ENCODE peak calls at places on chromosomes 4 and X, in ten cellular contexts. U is RWPE2; N is right lobe of liver; F is AG09309; D is CD8-positive, alpha-beta T cell; R is dorsolateral prefrontal cortex; L is cardiac muscle cell; Z is colonic mucosa; Q is naive thymus-derived CD4-positive, alpha-beta T cell; S is aorta. Y is an unnamed sample.

GRCh38 chr4:153931804-153932203 is 142.9 kb upstream of the SFRP2 start:
- DNase-seq in U (no peak), N (no peak), F (peak; percentile 33), D (no peak), R (no peak), L (no peak), Z (no peak), Q (no peak), S (no peak), Y (no peak)

GRCh38 chr4:142365386-142365785 is 480.7 kb downstream of the INPP4B start:
- DNase-seq in U (no peak), N (no peak), F (no peak), D (no peak), R (no peak), L (no peak), Z (no peak), Q (no peak), S (no peak), Y (peak; percentile 42)

GRCh38 chrX:25524150-25524549 is 508.4 kb upstream of the ARX start:
- DNase-seq in U (no peak), N (peak; percentile 26), F (no peak), D (no peak), R (no peak), L (no peak), Z (no peak), Q (no peak), S (no peak), Y (no peak)

GRCh38 chr4:87409420-87409939 is 12.9 kb upstream of the NUDT9 start:
- DNase-seq in U (no peak), N (no peak), F (no peak), D (no peak), R (no peak), L (no peak), Z (peak; percentile 55), Q (no peak), S (no peak), Y (no peak)

GRCh38 chr4:45275862-45276261 is 549.5 kb upstream of the GNPDA2 start:
- DNase-seq in U (no peak), N (no peak), F (no peak), D (no peak), R (no peak), L (no peak), Z (no peak), Q (no peak), S (no peak), Y (no peak)

GRCh38 chr4:138252551-138252950 is 10.4 kb upstream of the SLC7A11 start:
- DNase-seq in U (no peak), N (no peak), F (no peak), D (no peak), R (no peak), L (no peak), Z (no peak), Q (no peak), S (no peak), Y (no peak)

GRCh38 chr4:108247511-108248088 is 78.9 kb upstream of the LEF1 start:
- DNase-seq in U (no peak), N (no peak), F (no peak), D (no peak), R (no peak), L (peak; percentile 92), Z (no peak), Q (no peak), S (no peak), Y (no peak)

GRCh38 chr4:122788935-122789334 is 37.7 kb upstream of the FGF2 start:
- DNase-seq in U (no peak), N (no peak), F (no peak), D (no peak), R (no peak), L (no peak), Z (no peak), Q (no peak), S (no peak), Y (no peak)

GRCh38 chr4:138696771-138697170 is 318.8 kb upstream of the NOCT start:
- DNase-seq in U (no peak), N (no peak), F (no peak), D (no peak), R (no peak), L (no peak), Z (no peak), Q (no peak), S (no peak), Y (no peak)

GRCh38 chr4:79015406-79015805 is 76.2 kb upstream of the PAQR3 start:
- DNase-seq in U (no peak), N (no peak), F (no peak), D (no peak), R (no peak), L (no peak), Z (no peak), Q (no peak), S (no peak), Y (no peak)

GRCh38 chr4:21888195-21888976 is 60.2 kb downstream of the KCNIP4 start:
- DNase-seq in U (no peak), N (no peak), F (peak; percentile 87), D (no peak), R (no peak), L (no peak), Z (no peak), Q (no peak), S (no peak), Y (peak; percentile 80)

GRCh38 chr4:63578383-63578782 is 830.9 kb downstream of the TECRL start:
- DNase-seq in U (no peak), N (no peak), F (no peak), D (no peak), R (no peak), L (no peak), Z (no peak), Q (no peak), S (no peak), Y (no peak)

GRCh38 chr4:107050525-107051135 is 14.5 kb upstream of the DKK2 start:
- DNase-seq in U (no peak), N (no peak), F (no peak), D (no peak), R (no peak), L (peak; percentile 23), Z (no peak), Q (no peak), S (no peak), Y (no peak)

GRCh38 chrX:131778269-131779218 is 234.7 kb downstream of the OR13H1 start:
- DNase-seq in U (no peak), N (peak; percentile 44), F (no peak), D (no peak), R (peak; percentile 74), L (no peak), Z (peak; percentile 88), Q (peak; percentile 85), S (peak; percentile 67), Y (peak; percentile 78)
- H3K4me3 ChIP-seq in U (no peak overlapping the region), N (peak overlapping the region; percentile 62), F (peak overlapping the region; percentile 61), D (no peak overlapping the region), R (peak overlapping the region; percentile 50), L (no peak overlapping the region), Z (peak overlapping the region; percentile 47), Q (no peak overlapping the region), S (no peak overlapping the region), Y (peak overlapping the region; percentile 33)

GRCh38 chr4:26330186-26330787 is 9.5 kb downstream of the RBPJ start:
- DNase-seq in U (no peak), N (no peak), F (no peak), D (no peak), R (no peak), L (peak; percentile 69), Z (peak; percentile 25), Q (peak; percentile 50), S (no peak), Y (peak; percentile 55)
- H3K4me3 ChIP-seq in U (no peak overlapping the region), N (no peak overlapping the region), F (no peak overlapping the region), D (no peak overlapping the region), R (peak overlapping the region; percentile 15), L (no peak overlapping the region), Z (no peak overlapping the region), Q (no peak overlapping the region), S (no peak overlapping the region), Y (no peak overlapping the region)

GRCh38 chr4:8033776-8034528 is 94.3 kb upstream of the AFAP1 start:
- DNase-seq in U (no peak), N (no peak), F (no peak), D (no peak), R (no peak), L (no peak), Z (no peak), Q (no peak), S (no peak), Y (no peak)
- H3K4me3 ChIP-seq in U (no peak overlapping the region), N (no peak overlapping the region), F (no peak overlapping the region), D (no peak overlapping the region), R (no peak overlapping the region), L (no peak overlapping the region), Z (no peak overlapping the region), Q (no peak overlapping the region), S (no peak overlapping the region), Y (no peak overlapping the region)

GRCh38 chrX:57286507-57287251 is at the start of gene FAAH2:
- DNase-seq in U (peak; percentile 62), N (peak; percentile 67), F (no peak), D (peak; percentile 18), R (no peak), L (peak; percentile 10), Z (peak; percentile 77), Q (peak; percentile 84), S (no peak), Y (no peak)
- H3K4me3 ChIP-seq in U (peak within 1 kb of the TSS; percentile 42), N (peak within 1 kb of the TSS; percentile 54), F (no peak within 1 kb of the TSS), D (peak within 1 kb of the TSS; percentile 61), R (peak within 1 kb of the TSS; percentile 5), L (peak within 1 kb of the TSS; percentile 33), Z (peak within 1 kb of the TSS; percentile 24), Q (peak within 1 kb of the TSS; percentile 82), S (no peak within 1 kb of the TSS), Y (no peak within 1 kb of the TSS)

GRCh38 chr4:185122681-185123345 is 20.3 kb upstream of the SLC25A4 start:
- DNase-seq in U (no peak), N (no peak), F (no peak), D (no peak), R (no peak), L (no peak), Z (no peak), Q (no peak), S (no peak), Y (no peak)

GRCh38 chr4:185123479-185123878 is 19.6 kb upstream of the SLC25A4 start:
- DNase-seq in U (no peak), N (no peak), F (no peak), D (no peak), R (no peak), L (no peak), Z (no peak), Q (no peak), S (no peak), Y (no peak)

GRCh38 chr4:185128272-185129119 is 14.6 kb upstream of the SLC25A4 start:
- DNase-seq in U (no peak), N (no peak), F (no peak), D (no peak), R (no peak), L (peak; percentile 44), Z (no peak), Q (no peak), S (peak; percentile 52), Y (no peak)

GRCh38 chr4:185127021-185127925 is 15.8 kb upstream of the SLC25A4 start:
- DNase-seq in U (no peak), N (peak; percentile 42), F (no peak), D (no peak), R (no peak), L (peak; percentile 38), Z (no peak), Q (no peak), S (peak; percentile 55), Y (no peak)
- H3K4me3 ChIP-seq in U (peak overlapping the region; percentile 40), N (peak overlapping the region; percentile 63), F (peak overlapping the region; percentile 58), D (peak overlapping the region; percentile 41), R (peak overlapping the region; percentile 65), L (peak overlapping the region; percentile 39), Z (peak overlapping the region; percentile 53), Q (peak overlapping the region; percentile 30), S (peak overlapping the region; percentile 55), Y (peak overlapping the region; percentile 57)

GRCh38 chrX:68431836-68432235 is 1.5 kb downstream of the OPHN1 start:
- DNase-seq in U (no peak), N (no peak), F (no peak), D (no peak), R (no peak), L (no peak), Z (no peak), Q (no peak), S (no peak), Y (peak; percentile 16)
- H3K4me3 ChIP-seq in U (no peak overlapping the region), N (no peak overlapping the region), F (no peak overlapping the region), D (no peak overlapping the region), R (no peak overlapping the region), L (no peak overlapping the region), Z (no peak overlapping the region), Q (no peak overlapping the region), S (no peak overlapping the region), Y (peak overlapping the region; percentile 58)

Y was measured in astrocyte of the cerebellum.